ENCODE peak calls at places on chromosome 19, in ten cellular contexts. A is hippocampal formation, C is cardiac fibroblast, J is sciatic nerve, R is COR-L47, Z is dorsolateral prefrontal cortex, N is HFFc6, D is BJ, E is T follicular helper cell, B is astrocyte of the spinal cord. F is an unnamed sample.
A peak's percentile ranks its signal among the peaks of the same experiment; 100 is the strongest.

GRCh38 chr19:41000310-41000737 is 9.2 kb downstream of the CYP2B6 start:
- DNase-seq in A (no peak), C (peak; percentile 11), J (no peak), R (no peak), Z (no peak), N (no peak), D (no peak), E (no peak), B (no peak), F (peak; percentile 14)

GRCh38 chr19:14114854-14115253 is 2.7 kb downstream of the PRKACA start:
- DNase-seq in A (no peak), C (peak; percentile 51), J (no peak), R (no peak), Z (no peak), N (no peak), D (no peak), E (peak; percentile 15), B (no peak), F (peak; percentile 34)

GRCh38 chr19:54521022-54521859 is 18.6 kb downstream of the LAIR2 start:
- DNase-seq in A (no peak), C (no peak), J (no peak), R (no peak), Z (no peak), N (no peak), D (no peak), E (no peak), B (no peak), F (no peak)

GRCh38 chr19:54388001-54388802 is 23.5 kb upstream of the LAIR1 start:
- DNase-seq in A (no peak), C (no peak), J (no peak), R (no peak), Z (no peak), N (no peak), D (no peak), E (peak; percentile 5), B (no peak), F (peak; percentile 4)

GRCh38 chr19:3094638-3095374 is 644 bp downstream of the GNA11 start:
- DNase-seq in A (no peak), C (peak; percentile 28), J (no peak), R (peak; percentile 13), Z (no peak), N (peak; percentile 11), D (no peak), E (no peak), B (peak; percentile 9), F (peak; percentile 39)

GRCh38 chr19:34255546-34255945 is 1.2 kb downstream of the GARRE1 start:
- DNase-seq in A (no peak), C (no peak), J (no peak), R (no peak), Z (no peak), N (no peak), D (no peak), E (no peak), B (no peak), F (no peak)

GRCh38 chr19:45876411-45877197 is 9.3 kb downstream of the IRF2BP1 start:
- DNase-seq in A (no peak), C (peak; percentile 33), J (no peak), R (no peak), Z (no peak), N (no peak), D (no peak), E (no peak), B (peak; percentile 30), F (no peak)

GRCh38 chr19:50897612-50898011 is 13.6 kb downstream of the KLK4 start:
- DNase-seq in A (no peak), C (no peak), J (no peak), R (no peak), Z (no peak), N (no peak), D (no peak), E (no peak), B (no peak), F (no peak)

GRCh38 chr19:34224996-34225658 is 29.2 kb upstream of the GARRE1 start:
- DNase-seq in A (no peak), C (peak; percentile 51), J (no peak), R (no peak), Z (no peak), N (peak; percentile 59), D (no peak), E (no peak), B (peak; percentile 61), F (peak; percentile 63)

GRCh38 chr19:1384085-1384462 is 367 bp downstream of the NDUFS7 start:
- DNase-seq in A (no peak), C (no peak), J (no peak), R (no peak), Z (no peak), N (no peak), D (no peak), E (no peak), B (no peak), F (no peak)

GRCh38 chr19:5141278-5141925 is 172.5 kb downstream of the KDM4B start:
- DNase-seq in A (no peak), C (peak; percentile 7), J (no peak), R (no peak), Z (peak; percentile 58), N (no peak), D (no peak), E (no peak), B (peak; percentile 18), F (peak; percentile 35)

GRCh38 chr19:23597661-23598060 is 89.4 kb downstream of the ZNF675 start:
- DNase-seq in A (no peak), C (no peak), J (no peak), R (no peak), Z (no peak), N (no peak), D (no peak), E (no peak), B (no peak), F (no peak)

GRCh38 chr19:54186351-54186750 is 3.0 kb downstream of the MBOAT7 start:
- DNase-seq in A (no peak), C (no peak), J (no peak), R (no peak), Z (no peak), N (no peak), D (no peak), E (no peak), B (no peak), F (no peak)

GRCh38 chr19:54136086-54136863 is 1.3 kb upstream of the CNOT3 start:
- DNase-seq in A (no peak), C (peak; percentile 8), J (no peak), R (no peak), Z (no peak), N (no peak), D (no peak), E (no peak), B (no peak), F (no peak)

GRCh38 chr19:45938733-45939319 is 24.2 kb upstream of the NANOS2 start:
- DNase-seq in A (no peak), C (no peak), J (no peak), R (no peak), Z (no peak), N (no peak), D (no peak), E (no peak), B (no peak), F (no peak)

GRCh38 chr19:27865927-27866777 is 1346.8 kb downstream of the UQCRFS1 start:
- DNase-seq in A (no peak), C (no peak), J (no peak), R (no peak), Z (no peak), N (no peak), D (no peak), E (no peak), B (no peak), F (no peak)

F was measured in choroid plexus epithelial cell.